ENCODE peak calls at places on chromosomes 12 and 14, in ten cellular contexts. A is cardiac muscle cell; M is lower lobe of right lung; F is Peyer's patch; X is heart right ventricle; P is endodermal cell; G is A673; H is CD8-positive, alpha-beta T cell; E is stomach; V is OCI-LY7. C is an unnamed sample.

GRCh38 chr12:108129017-108129812 is at the start of gene WSCD2:
- DNase-seq in A (peak), M (peak), F (peak), X (peak), P (peak), G (peak), H (no peak), E (peak), V (no peak), C (peak)

GRCh38 chr14:57189070-57189469 is 79.6 kb downstream of the EXOC5 start:
- DNase-seq in A (peak), M (no peak), F (no peak), X (no peak), P (no peak), G (peak), H (no peak), E (no peak), V (no peak), C (peak)

GRCh38 chr12:69947123-69947522 is 122.1 kb downstream of the MYRFL start:
- DNase-seq in A (no peak), M (no peak), F (no peak), X (no peak), P (no peak), G (peak), H (no peak), E (no peak), V (no peak), C (no peak)

GRCh38 chr12:94941440-94941862 is 62.0 kb downstream of the NDUFA12 start:
- DNase-seq in A (peak), M (no peak), F (peak), X (peak), P (no peak), G (peak), H (peak), E (no peak), V (no peak), C (peak)

GRCh38 chr14:91869556-91869955 is 2.2 kb upstream of the TC2N start:
- DNase-seq in A (no peak), M (no peak), F (no peak), X (no peak), P (no peak), G (no peak), H (no peak), E (no peak), V (no peak), C (no peak)

GRCh38 chr12:75505706-75506312 is 5.6 kb downstream of the KRR1 start:
- DNase-seq in A (peak), M (no peak), F (no peak), X (no peak), P (no peak), G (peak), H (no peak), E (no peak), V (peak), C (no peak)

GRCh38 chr14:63650336-63650952 is 8.8 kb upstream of the WDR89 start:
- DNase-seq in A (no peak), M (peak), F (no peak), X (no peak), P (no peak), G (no peak), H (peak), E (no peak), V (no peak), C (no peak)

GRCh38 chr12:54352022-54352531 is 12.2 kb downstream of the GPR84 start:
- DNase-seq in A (peak), M (peak), F (no peak), X (peak), P (peak), G (peak), H (no peak), E (peak), V (no peak), C (no peak)

GRCh38 chr12:86712425-86712843 is 456.2 kb upstream of the MGAT4C start:
- DNase-seq in A (no peak), M (no peak), F (no peak), X (no peak), P (no peak), G (peak), H (no peak), E (no peak), V (no peak), C (peak)

GRCh38 chr14:72868500-72868899 is 25.4 kb downstream of the DPF3 start:
- DNase-seq in A (no peak), M (no peak), F (no peak), X (no peak), P (no peak), G (no peak), H (no peak), E (no peak), V (no peak), C (no peak)

GRCh38 chr14:72864712-72865365 is 29.1 kb downstream of the DPF3 start:
- DNase-seq in A (no peak), M (no peak), F (peak), X (peak), P (no peak), G (no peak), H (no peak), E (no peak), V (no peak), C (no peak)

DNA sequence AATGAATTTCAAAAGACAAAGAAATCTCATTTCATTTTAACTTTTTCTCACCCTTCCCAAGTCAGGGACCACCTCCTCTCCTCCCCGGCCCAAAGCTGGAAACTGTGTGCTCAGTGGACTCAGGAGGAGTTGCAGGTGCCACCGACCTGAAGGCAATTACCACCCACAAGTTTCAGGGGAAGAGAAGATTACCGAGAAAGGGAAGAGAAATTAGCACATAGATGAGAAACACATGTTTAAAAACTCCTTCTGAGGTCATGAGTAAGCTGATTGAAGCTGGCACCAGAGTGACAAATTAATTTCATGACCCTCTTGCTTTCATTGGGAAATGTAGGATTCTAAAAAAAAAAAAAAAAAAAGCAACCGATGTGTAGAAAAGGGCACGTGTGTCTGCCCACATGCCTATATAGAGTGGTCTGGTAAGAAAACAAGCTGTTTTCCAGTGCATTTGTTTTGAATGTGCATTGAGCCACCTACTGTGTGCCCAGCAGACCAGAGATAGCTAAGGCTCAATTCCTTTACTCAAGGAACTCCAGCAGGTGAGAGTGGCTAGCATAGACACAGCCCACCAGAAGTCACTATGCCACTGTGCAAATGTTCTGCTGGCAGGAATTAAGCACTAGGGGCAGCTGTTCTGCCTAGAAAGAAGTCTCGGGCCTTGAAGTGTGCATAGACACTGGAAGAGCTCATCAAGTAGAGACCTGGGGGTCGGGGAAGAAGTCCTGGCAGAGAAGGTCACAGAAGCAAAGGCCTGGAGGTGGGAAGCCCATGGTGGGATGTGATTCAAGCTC is 30.5 kb downstream of the DPF3 start:
- DNase-seq in A (no peak), M (no peak), F (peak), X (no peak), P (no peak), G (peak), H (no peak), E (no peak), V (no peak), C (no peak)
- TF ChIP-seq CTCF in A (no peak), M (no peak), F (no peak), X (no peak), P (no peak), G (no peak), H (no peak), E (no peak), V (no peak), C (no peak)

DNA sequence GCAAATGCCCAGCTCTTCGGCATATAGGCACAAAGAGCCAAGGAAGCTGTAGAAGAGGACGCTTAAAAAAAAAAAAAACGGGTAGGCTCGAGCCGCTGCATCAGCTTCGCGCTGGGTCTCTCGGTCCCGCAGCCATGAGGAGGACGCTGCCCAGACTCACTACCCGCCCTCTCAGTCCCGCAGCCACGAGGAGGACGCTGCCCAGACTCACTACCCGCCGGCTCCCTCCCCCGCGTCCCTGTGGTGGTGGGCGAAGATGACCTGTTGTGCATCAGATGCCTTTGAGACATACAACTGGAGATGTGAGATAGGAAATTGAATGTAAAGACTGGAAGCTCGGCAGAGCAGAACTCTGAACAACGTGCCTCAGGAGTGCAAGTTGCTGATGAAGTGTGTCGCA is 11.4 kb upstream of the SPSB2 start:
- DNase-seq in A (no peak), M (no peak), F (no peak), X (no peak), P (no peak), G (no peak), H (no peak), E (no peak), V (no peak), C (no peak)
- H3K27ac ChIP-seq in A (no peak), M (no peak), F (no peak), X (no peak), P (no peak), G (no peak), H (no peak), E (no peak), V (no peak), C (no peak)

DNA sequence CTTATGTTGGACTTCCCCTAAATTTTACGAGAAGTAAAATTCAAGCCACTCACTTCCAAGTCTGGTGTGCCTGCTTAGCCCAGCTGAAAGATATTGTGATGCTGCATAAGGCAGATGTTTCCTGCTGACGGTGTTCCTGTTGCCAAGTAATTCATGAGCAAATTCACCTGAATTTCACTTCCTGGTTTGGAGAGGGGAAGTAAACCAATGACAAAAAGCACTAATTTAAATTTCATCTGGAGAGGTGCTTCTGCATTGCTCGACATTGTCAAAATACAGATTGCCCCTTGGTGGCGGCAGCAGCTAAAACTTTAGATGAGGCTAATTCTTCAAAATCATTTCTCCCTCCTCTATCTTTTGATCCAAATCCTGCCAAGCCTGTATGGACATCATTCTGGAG is 281.1 kb downstream of the AACS start:
- DNase-seq in A (no peak), M (no peak), F (no peak), X (no peak), P (peak), G (no peak), H (no peak), E (no peak), V (peak), C (no peak)
- TF ChIP-seq CTCF in A (no peak), M (no peak), F (no peak), X (no peak), P (peak), G (peak), H (no peak), E (no peak), V (peak), C (no peak)

DNA sequence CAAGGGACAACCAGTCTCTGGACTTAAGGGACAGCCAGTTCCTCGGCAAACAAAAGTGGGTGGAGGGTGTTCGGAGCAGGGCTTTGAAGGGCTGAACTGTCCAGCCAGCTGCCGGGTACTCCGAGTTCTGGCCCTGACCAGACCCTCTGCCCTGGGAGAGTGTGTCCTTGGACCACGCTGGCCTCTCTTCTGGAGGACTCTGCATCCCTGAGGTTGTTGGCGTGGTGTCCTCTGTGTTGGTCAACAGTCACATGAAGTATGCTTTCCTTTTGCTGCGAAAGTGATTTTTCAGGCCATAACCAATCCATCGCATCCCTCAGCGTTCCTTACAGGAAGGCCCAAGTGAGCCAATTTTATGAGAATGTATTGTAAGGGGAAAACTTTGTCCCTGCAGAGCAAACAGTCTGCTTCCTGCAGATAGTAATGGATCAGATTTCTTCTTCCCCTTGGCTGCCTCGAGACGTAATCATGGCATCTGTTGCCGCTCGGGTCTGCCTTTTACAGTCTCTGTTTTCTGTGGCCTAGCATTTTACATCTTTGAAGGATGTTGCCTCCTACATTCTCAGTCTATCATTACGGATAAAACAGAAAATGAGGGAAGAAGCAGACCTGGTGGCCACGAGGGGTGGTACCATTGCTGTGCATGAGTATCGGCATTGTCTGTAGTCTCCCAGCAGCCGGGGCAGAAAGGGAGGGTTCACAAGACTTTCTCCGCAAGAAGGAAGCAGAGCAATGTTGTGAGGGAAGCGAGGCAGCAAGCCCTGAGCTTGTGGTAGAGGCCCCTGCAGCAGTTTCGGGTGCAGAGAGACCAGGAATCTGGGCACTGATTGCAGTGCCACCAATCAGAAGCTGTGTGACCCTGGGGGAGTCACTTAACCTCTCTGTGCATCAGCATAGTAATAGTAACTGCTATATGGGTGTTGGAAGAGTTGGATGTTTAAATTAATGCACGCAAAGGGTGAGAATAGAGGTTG is 47.4 kb downstream of the SMIM41 start:
- DNase-seq in A (no peak), M (no peak), F (no peak), X (peak), P (peak), G (no peak), H (no peak), E (peak), V (no peak), C (no peak)
- H3K27ac ChIP-seq in A (no peak), M (peak), F (no peak), X (peak), P (no peak), G (no peak), H (no peak), E (peak), V (no peak), C (no peak)

C was measured in RWPE1.